ENCODE peak calls at places on chromosomes 2 and 18, in five cellular contexts. C, W, Y, Q and M are unnamed samples. For H4K20me1, the result is how much of the 10 kb centered on the place peaks cover.

GRCh38 chr2:225472161-225472560 is 72.7 kb downstream of the NYAP2 start:
- DNase-seq in C (no peak), W (no peak), Q (peak), Y (peak), M (no peak)

GRCh38 chr2:38146917-38147307 is 71.0 kb upstream of the CYP1B1 start:
- DNase-seq in Q (peak), C (no peak), W (peak), Y (no peak), M (peak)

GRCh38 chr2:170224692-170225091 is 46.7 kb downstream of the MYO3B start:
- DNase-seq in Y (no peak), C (no peak), Q (no peak), W (no peak), M (no peak)

GRCh38 chr18:73639788-73640187 is 507.8 kb downstream of the FBXO15 start:
- DNase-seq in C (no peak), Q (no peak), Y (no peak), W (no peak), M (no peak)

GRCh38 chr18:31583185-31583854 is 8.4 kb upstream of the TTR start:
- DNase-seq in Q (no peak), W (no peak), Y (no peak), C (no peak), M (no peak)

GRCh38 chr18:27966872-27967271 is 210.1 kb downstream of the CDH2 start:
- DNase-seq in W (peak), Y (no peak), C (no peak), Q (no peak), M (no peak)

GRCh38 chr18:47931707-47932103 is 1.2 kb upstream of the SMAD2 start:
- DNase-seq in W (no peak), Y (peak), C (peak), Q (no peak), M (peak)

GRCh38 chr2:169693344-169693743 is 861 bp downstream of the CFAP210 start:
- DNase-seq in Q (no peak), C (no peak), W (no peak), Y (no peak), M (no peak)

GRCh38 chr2:21024198-21024597 is 19.7 kb downstream of the APOB start:
- DNase-seq in Q (no peak), C (no peak), Y (no peak), W (no peak), M (no peak)

GRCh38 chr2:72028351-72028995 is 119.2 kb downstream of the CYP26B1 start:
- DNase-seq in W (no peak), Y (no peak), Q (no peak), C (no peak), M (no peak)

GRCh38 chr18:31707815-31708214 is 23.4 kb upstream of the B4GALT6 start:
- DNase-seq in C (no peak), Q (no peak), Y (no peak), W (no peak), M (no peak)

GRCh38 chr2:163717474-163717873 is 18.3 kb downstream of the FIGN start:
- DNase-seq in Q (no peak), W (no peak), C (no peak), Y (no peak), M (no peak)

GRCh38 chr2:65309699-65310098 is 82.1 kb downstream of the ACTR2 start:
- DNase-seq in W (no peak), Y (no peak), Q (no peak), C (no peak), M (no peak)

GRCh38 chr2:148670773-148671172 is 26.2 kb downstream of the EPC2 start:
- DNase-seq in Q (peak), Y (no peak), W (peak), C (no peak), M (no peak)

GRCh38 chr2:30310955-30311354 is 79.6 kb downstream of the LBH start:
- DNase-seq in C (no peak), W (no peak), Y (no peak), Q (no peak), M (no peak)

GRCh38 chr2:193783681-193784080 is 1588.9 kb upstream of the TMEFF2 start:
- DNase-seq in W (no peak), Y (no peak), C (no peak), Q (peak), M (no peak)

GRCh38 chr2:31347319-31347718 is 67.2 kb downstream of the XDH start:
- DNase-seq in C (no peak), Q (no peak), Y (no peak), W (peak), M (no peak)

GRCh38 chr2:96866986-96867755 is 2.7 kb downstream of the SEMA4C start:
- DNase-seq in Q (no peak), Y (no peak), C (no peak), W (no peak), M (no peak)

GRCh38 chr2:144130551-144130950 is 389.4 kb downstream of the ZEB2 start:
- DNase-seq in Q (no peak), W (no peak), C (no peak), Y (no peak), M (no peak)

GRCh38 chr18:3008546-3008945 is 4.4 kb downstream of the LPIN2 start:
- DNase-seq in Y (no peak), Q (peak), W (peak), C (no peak), M (no peak)

GRCh38 chr2:238731961-238732360 is 115.9 kb upstream of the TWIST2 start:
- DNase-seq in Y (no peak), W (no peak), C (no peak), Q (peak), M (no peak)

GRCh38 chr2:190856985-190857384 is 23.6 kb upstream of the GLS start:
- DNase-seq in Y (no peak), C (no peak), Q (no peak), W (no peak), M (no peak)

GRCh38 chr2:160464996-160465395 is 28.6 kb downstream of the RBMS1 start:
- DNase-seq in W (no peak), C (no peak), Q (peak), Y (no peak), M (no peak)

GRCh38 chr2:154375625-154376020 is 322.9 kb upstream of the KCNJ3 start:
- DNase-seq in Q (peak), Y (peak), W (no peak), C (no peak), M (no peak)

GRCh38 chr2:208358758-208359631 is 47.6 kb upstream of the PTH2R start:
- DNase-seq in C (no peak), Y (no peak), W (no peak), Q (peak), M (no peak)

GRCh38 chr18:28905509-28905908 is 728.6 kb upstream of the CDH2 start:
- DNase-seq in C (no peak), W (peak), Y (no peak), Q (peak), M (no peak)

GRCh38 chr2:96342085-96342484 is 6.5 kb downstream of the NCAPH start:
- DNase-seq in W (peak), Y (no peak), Q (peak), C (no peak), M (no peak)

GRCh38 chr18:65380571-65380970 is 370.2 kb upstream of the CDH7 start:
- DNase-seq in W (no peak), C (no peak), Y (no peak), Q (no peak), M (no peak)

GRCh38 chr2:45902952-45903351 is 251.5 kb downstream of the PRKCE start:
- DNase-seq in W (no peak), Q (no peak), C (no peak), Y (no peak), M (no peak)
- H4K20me1 ChIP-seq in W (under half), Q (under half), C (under half), Y (under half), M (under half)

GRCh38 chr2:128315829-128316776 is 2.6 kb downstream of the HS6ST1 start:
- DNase-seq in W (peak), Q (peak), C (no peak), Y (no peak), M (no peak)

GRCh38 chr2:128315122-128315828 is 3.4 kb downstream of the HS6ST1 start:
- DNase-seq in W (no peak), C (no peak), Y (peak), Q (no peak), M (no peak)

GRCh38 chr2:128313076-128313836 is 5.4 kb downstream of the HS6ST1 start:
- DNase-seq in Q (peak), C (no peak), Y (no peak), W (peak), M (peak)

GRCh38 chr2:128314026-128314347 is 4.7 kb downstream of the HS6ST1 start:
- DNase-seq in Y (no peak), W (no peak), C (no peak), Q (no peak), M (no peak)

DNA sequence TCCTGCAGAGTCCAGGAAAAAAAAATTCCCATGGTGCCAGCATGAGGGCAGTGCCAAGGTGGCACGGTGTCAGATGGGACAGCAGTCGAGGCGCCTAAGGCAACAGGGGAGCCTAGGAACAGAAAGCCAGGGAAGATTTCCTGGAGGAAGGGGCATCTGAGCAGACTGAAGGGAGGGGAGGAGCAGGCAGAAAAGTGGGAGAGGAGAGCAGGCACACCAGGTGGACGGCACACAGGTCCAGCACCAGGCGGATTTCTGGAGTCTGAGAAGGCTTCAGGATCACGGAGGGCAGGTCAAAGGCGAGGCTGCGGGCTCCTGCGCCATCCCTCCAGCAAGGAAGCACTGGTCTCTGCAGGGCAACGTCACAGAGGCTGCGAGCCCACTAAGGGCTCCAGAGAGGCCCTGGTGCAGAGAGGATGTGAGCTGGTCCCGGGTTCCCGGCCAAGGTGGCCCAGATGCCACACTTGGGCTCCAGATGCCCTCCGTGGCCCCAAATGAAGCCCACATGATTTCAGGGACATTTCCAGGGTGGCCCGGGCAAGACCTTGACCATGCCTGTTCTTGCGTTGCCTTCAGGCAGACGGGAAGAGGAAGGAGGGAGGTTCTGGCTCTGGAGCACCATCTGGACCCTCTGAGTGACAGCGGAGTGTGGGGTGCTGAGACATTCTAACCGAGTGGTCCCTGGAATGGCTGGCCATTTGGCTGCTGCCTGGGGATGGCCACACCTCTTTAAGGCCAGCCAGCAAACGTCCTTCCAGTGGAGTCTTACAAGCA is 4.1 kb downstream of the HS6ST1 start:
- DNase-seq in C (no peak), Y (no peak), Q (no peak), W (no peak), M (no peak)
- H4K20me1 ChIP-seq in C (half or more), Y (half or more), Q (under half), W (half or more), M (half or more)

GRCh38 chr2:45919711-45920111 is 268.2 kb downstream of the PRKCE start:
- DNase-seq in C (no peak), W (no peak), Y (no peak), Q (no peak), M (no peak)

GRCh38 chr2:45923701-45924100 is 272.2 kb downstream of the PRKCE start:
- DNase-seq in C (no peak), W (no peak), Q (peak), Y (no peak), M (no peak)

GRCh38 chr2:45921921-45922320 is 270.4 kb downstream of the PRKCE start:
- DNase-seq in W (no peak), Q (no peak), C (no peak), Y (no peak), M (no peak)

GRCh38 chr2:45925636-45926350 is 274.3 kb downstream of the PRKCE start:
- DNase-seq in Y (no peak), C (no peak), W (no peak), Q (no peak), M (no peak)

GRCh38 chr2:45922577-45922988 is 271.1 kb downstream of the PRKCE start:
- DNase-seq in C (no peak), Y (peak), W (peak), Q (peak), M (no peak)
- H4K20me1 ChIP-seq in C (under half), Y (under half), W (under half), Q (under half), M (under half)

GRCh38 chr18:63260075-63260754 is 59.4 kb downstream of the BCL2 start:
- DNase-seq in C (no peak), W (no peak), Y (no peak), Q (no peak), M (no peak)

GRCh38 chr18:63262369-63263335 is 56.9 kb downstream of the BCL2 start:
- DNase-seq in W (no peak), Q (no peak), C (no peak), Y (no peak), M (no peak)

GRCh38 chr18:63259581-63259830 is 60.1 kb downstream of the BCL2 start:
- DNase-seq in W (no peak), C (no peak), Q (no peak), Y (no peak), M (no peak)

GRCh38 chr18:63258749-63259580 is 60.6 kb downstream of the BCL2 start:
- DNase-seq in C (no peak), Y (no peak), W (no peak), Q (no peak), M (no peak)

GRCh38 chr18:63261029-63261428 is 58.5 kb downstream of the BCL2 start:
- DNase-seq in Y (no peak), W (no peak), Q (no peak), C (no peak), M (no peak)
- H4K20me1 ChIP-seq in Y (under half), W (under half), Q (under half), C (under half), M (under half)

GRCh38 chr2:197496695-197497094 is 2.9 kb downstream of the HSPD1 start:
- DNase-seq in C (no peak), Q (no peak), W (no peak), Y (no peak), M (no peak)
- H4K20me1 ChIP-seq in C (under half), Q (under half), W (under half), Y (half or more), M (under half)

GRCh38 chr18:13574355-13574754 is 152.0 kb downstream of the FAM210A start:
- DNase-seq in C (no peak), Y (no peak), W (no peak), Q (no peak), M (no peak)
- H4K20me1 ChIP-seq in C (under half), Y (under half), W (under half), Q (under half), M (under half)

DNA sequence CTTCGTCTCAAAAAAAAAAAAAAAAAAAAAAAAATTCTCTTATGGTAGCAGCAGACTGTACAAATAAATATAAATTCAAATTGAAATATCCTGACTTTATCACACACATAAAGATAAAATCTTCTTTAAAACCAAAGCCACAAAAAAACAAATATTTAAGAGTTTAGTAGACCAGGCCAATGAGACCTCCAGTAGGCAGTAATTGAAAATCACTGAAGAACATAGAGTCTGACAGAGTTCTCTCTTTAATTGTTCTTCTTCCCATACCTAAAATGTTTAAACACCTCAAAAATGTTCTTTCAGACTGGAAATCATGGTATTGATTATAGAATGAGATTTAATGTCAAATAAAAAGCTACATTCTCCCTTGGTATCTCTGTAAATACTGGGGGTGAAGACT is 20.8 kb downstream of the PRPF40A start:
- DNase-seq in Y (no peak), C (no peak), W (no peak), Q (no peak), M (no peak)
- H4K20me1 ChIP-seq in Y (under half), C (under half), W (under half), Q (under half), M (under half)

GRCh38 chr18:35466815-35467623 is 30.7 kb downstream of the INO80C start:
- DNase-seq in W (no peak), C (no peak), Q (no peak), Y (no peak), M (no peak)

GRCh38 chr18:35463837-35464236 is 33.9 kb downstream of the INO80C start:
- DNase-seq in Q (no peak), C (no peak), W (no peak), Y (no peak), M (no peak)

GRCh38 chr18:35464731-35465728 is 32.7 kb downstream of the INO80C start:
- DNase-seq in Y (no peak), C (no peak), W (no peak), Q (no peak), M (no peak)

GRCh38 chr18:35467624-35468016 is 30.1 kb downstream of the INO80C start:
- DNase-seq in W (no peak), Q (no peak), C (no peak), Y (peak), M (no peak)

GRCh38 chr18:35466334-35466733 is 31.4 kb downstream of the INO80C start:
- DNase-seq in Y (no peak), C (no peak), Q (no peak), W (no peak), M (no peak)
- H4K20me1 ChIP-seq in Y (under half), C (under half), Q (under half), W (under half), M (under half)

GRCh38 chr2:28895189-28895893 is 874 bp downstream of the WDR43 start:
- DNase-seq in W (peak), Q (peak), C (peak), Y (peak), M (peak)
- H4K20me1 ChIP-seq in W (half or more), Q (under half), C (under half), Y (half or more), M (under half)